ENCODE peak calls at places on chromosome 6, in seven cellular contexts. One of them, this sample, is unnamed.

GRCh38 chr6:139881728-139882211 is 507.3 kb upstream of the CITED2 start:
- DNase-seq in AG09319: no peak
- DNase-seq in IMR-90: peak; percentile 53
- DNase-seq in progenitor cell of endocrine pancreas: no peak
- DNase-seq in nephron progenitor cell: peak; percentile 18
- DNase-seq in mucosa of descending colon: peak; percentile 81
- DNase-seq in A549: peak; percentile 36
- DNase-seq in this sample: no peak

GRCh38 chr6:147048930-147049329 is 155.3 kb upstream of the STXBP5 start:
- DNase-seq in progenitor cell of endocrine pancreas: no peak
- DNase-seq in A549: no peak
- DNase-seq in mucosa of descending colon: no peak
- DNase-seq in nephron progenitor cell: no peak
- DNase-seq in AG09319: no peak
- DNase-seq in IMR-90: peak; percentile 15
- DNase-seq in this sample: no peak

GRCh38 chr6:35082733-35083403 is 58.3 kb downstream of the TCP11 start:
- DNase-seq in IMR-90: no peak
- DNase-seq in mucosa of descending colon: no peak
- DNase-seq in A549: no peak
- DNase-seq in nephron progenitor cell: no peak
- DNase-seq in progenitor cell of endocrine pancreas: no peak
- DNase-seq in AG09319: no peak
- DNase-seq in this sample: no peak

GRCh38 chr6:11233936-11234573 is 1.6 kb upstream of the NEDD9 start:
- DNase-seq in progenitor cell of endocrine pancreas: no peak
- DNase-seq in IMR-90: no peak
- DNase-seq in A549: no peak
- DNase-seq in nephron progenitor cell: no peak
- DNase-seq in AG09319: no peak
- DNase-seq in mucosa of descending colon: no peak
- DNase-seq in this sample: no peak

GRCh38 chr6:17470209-17470952 is 77.0 kb downstream of the CAP2 start:
- DNase-seq in AG09319: no peak
- DNase-seq in mucosa of descending colon: no peak
- DNase-seq in progenitor cell of endocrine pancreas: no peak
- DNase-seq in A549: no peak
- DNase-seq in IMR-90: peak; percentile 47
- DNase-seq in nephron progenitor cell: no peak
- DNase-seq in this sample: no peak

GRCh38 chr6:32152414-32153251 is 894 bp upstream of the PRRT1 start:
- DNase-seq in A549: no peak
- DNase-seq in mucosa of descending colon: no peak
- DNase-seq in AG09319: no peak
- DNase-seq in progenitor cell of endocrine pancreas: no peak
- DNase-seq in IMR-90: peak; percentile 41
- DNase-seq in nephron progenitor cell: no peak
- DNase-seq in this sample: no peak

GRCh38 chr6:10655508-10656055 is 38.8 kb downstream of the C6orf52 start:
- DNase-seq in progenitor cell of endocrine pancreas: no peak
- DNase-seq in nephron progenitor cell: no peak
- DNase-seq in IMR-90: no peak
- DNase-seq in mucosa of descending colon: no peak
- DNase-seq in A549: no peak
- DNase-seq in AG09319: no peak
- DNase-seq in this sample: no peak

GRCh38 chr6:11538049-11538798 is 675 bp downstream of the TMEM170B start:
- DNase-seq in progenitor cell of endocrine pancreas: peak; percentile 25
- DNase-seq in mucosa of descending colon: peak; percentile 27
- DNase-seq in nephron progenitor cell: peak; percentile 62
- DNase-seq in AG09319: no peak
- DNase-seq in IMR-90: no peak
- DNase-seq in A549: no peak
- DNase-seq in this sample: peak; percentile 42

GRCh38 chr6:155088856-155089255 is 93.7 kb downstream of the TIAM2 start:
- DNase-seq in A549: no peak
- DNase-seq in IMR-90: no peak
- DNase-seq in nephron progenitor cell: no peak
- DNase-seq in progenitor cell of endocrine pancreas: no peak
- DNase-seq in mucosa of descending colon: no peak
- DNase-seq in AG09319: no peak
- DNase-seq in this sample: no peak

GRCh38 chr6:137843206-137843605 is 23.9 kb upstream of the TNFAIP3 start:
- DNase-seq in nephron progenitor cell: no peak
- DNase-seq in progenitor cell of endocrine pancreas: no peak
- DNase-seq in mucosa of descending colon: no peak
- DNase-seq in A549: no peak
- DNase-seq in AG09319: no peak
- DNase-seq in IMR-90: no peak
- DNase-seq in this sample: no peak

GRCh38 chr6:137847748-137848147 is 19.3 kb upstream of the TNFAIP3 start:
- DNase-seq in mucosa of descending colon: no peak
- DNase-seq in progenitor cell of endocrine pancreas: no peak
- DNase-seq in nephron progenitor cell: no peak
- DNase-seq in IMR-90: no peak
- DNase-seq in A549: no peak
- DNase-seq in AG09319: no peak
- DNase-seq in this sample: no peak

GRCh38 chr6:137846274-137846673 is 20.8 kb upstream of the TNFAIP3 start:
- DNase-seq in A549: no peak
- DNase-seq in mucosa of descending colon: no peak
- DNase-seq in IMR-90: no peak
- DNase-seq in AG09319: no peak
- DNase-seq in progenitor cell of endocrine pancreas: no peak
- DNase-seq in nephron progenitor cell: no peak
- DNase-seq in this sample: no peak

GRCh38 chr6:137846772-137847313 is 20.2 kb upstream of the TNFAIP3 start:
- DNase-seq in progenitor cell of endocrine pancreas: no peak
- DNase-seq in A549: no peak
- DNase-seq in nephron progenitor cell: no peak
- DNase-seq in IMR-90: no peak
- DNase-seq in AG09319: no peak
- DNase-seq in mucosa of descending colon: peak; percentile 22
- DNase-seq in this sample: peak; percentile 27

GRCh38 chr6:137845460-137845859 is 21.6 kb upstream of the TNFAIP3 start:
- DNase-seq in nephron progenitor cell: no peak
- DNase-seq in progenitor cell of endocrine pancreas: no peak
- DNase-seq in AG09319: no peak
- DNase-seq in IMR-90: peak; percentile 45
- DNase-seq in mucosa of descending colon: no peak
- DNase-seq in A549: no peak
- DNase-seq in this sample: no peak
- TF ChIP-seq CTCF in nephron progenitor cell: no peak
- TF ChIP-seq CTCF in progenitor cell of endocrine pancreas: no peak
- TF ChIP-seq CTCF in AG09319: no peak
- TF ChIP-seq CTCF in IMR-90: peak; percentile 37
- TF ChIP-seq CTCF in mucosa of descending colon: no peak
- TF ChIP-seq CTCF in A549: no peak
- TF ChIP-seq CTCF in this sample: no peak

DNA sequence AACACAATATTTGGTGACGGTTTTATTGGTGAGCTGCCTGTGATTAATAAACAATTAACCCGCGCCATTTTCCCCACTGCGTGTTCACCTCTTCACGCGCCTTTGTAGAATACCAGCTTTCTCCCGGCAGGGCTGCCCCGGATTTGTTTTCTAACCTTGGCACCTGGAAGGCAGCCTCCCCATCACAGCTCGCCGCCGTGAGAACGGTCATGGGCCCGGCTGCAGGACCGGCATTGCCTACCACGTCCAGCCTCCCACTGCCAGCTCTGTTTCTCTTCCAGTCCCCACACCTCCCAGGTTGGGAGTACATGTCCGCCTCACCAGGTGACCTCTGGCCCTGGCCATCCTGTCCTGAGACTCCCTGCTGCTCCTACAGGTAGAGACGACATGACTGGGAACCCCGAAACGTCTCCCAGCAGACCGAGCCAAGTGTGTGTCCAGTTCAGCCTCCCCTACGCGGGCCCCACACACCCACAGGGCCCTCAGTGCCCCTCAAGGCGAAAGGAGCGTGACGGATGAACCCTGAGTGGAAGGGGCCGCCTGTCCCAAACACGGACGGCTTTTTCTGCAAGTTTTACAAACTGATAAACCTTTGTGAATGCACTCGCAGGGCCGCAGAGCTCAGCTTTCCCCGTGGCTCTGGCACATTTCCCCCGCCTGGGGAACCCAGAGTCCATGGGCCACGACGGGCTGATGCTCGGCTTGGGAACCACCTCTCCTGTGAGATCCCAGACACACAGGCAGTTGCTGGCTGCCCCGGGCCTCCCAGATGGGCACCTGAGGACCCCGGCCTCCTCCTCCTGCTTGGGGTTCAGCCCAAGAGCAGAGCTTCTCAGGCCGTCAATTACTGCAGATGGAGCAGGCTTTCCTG is 25.7 kb downstream of the FRMD1 start:
- DNase-seq in A549: no peak
- DNase-seq in nephron progenitor cell: no peak
- DNase-seq in IMR-90: no peak
- DNase-seq in progenitor cell of endocrine pancreas: no peak
- DNase-seq in mucosa of descending colon: no peak
- DNase-seq in AG09319: no peak
- DNase-seq in this sample: no peak
- TF ChIP-seq CTCF in A549: no peak
- TF ChIP-seq CTCF in nephron progenitor cell: no peak
- TF ChIP-seq CTCF in IMR-90: no peak
- TF ChIP-seq CTCF in progenitor cell of endocrine pancreas: no peak
- TF ChIP-seq CTCF in mucosa of descending colon: no peak
- TF ChIP-seq CTCF in AG09319: no peak
- TF ChIP-seq CTCF in this sample: no peak

GRCh38 chr6:98469146-98469545 is 365.2 kb upstream of the POU3F2 start:
- DNase-seq in AG09319: no peak
- DNase-seq in mucosa of descending colon: no peak
- DNase-seq in progenitor cell of endocrine pancreas: no peak
- DNase-seq in A549: no peak
- DNase-seq in IMR-90: no peak
- DNase-seq in nephron progenitor cell: no peak
- DNase-seq in this sample: no peak
- TF ChIP-seq CTCF in AG09319: no peak
- TF ChIP-seq CTCF in mucosa of descending colon: no peak
- TF ChIP-seq CTCF in progenitor cell of endocrine pancreas: no peak
- TF ChIP-seq CTCF in A549: no peak
- TF ChIP-seq CTCF in IMR-90: no peak
- TF ChIP-seq CTCF in nephron progenitor cell: no peak
- TF ChIP-seq CTCF in this sample: no peak

GRCh38 chr6:56540950-56541600 is 101.6 kb downstream of the DST start:
- DNase-seq in mucosa of descending colon: peak; percentile 41
- DNase-seq in AG09319: no peak
- DNase-seq in progenitor cell of endocrine pancreas: no peak
- DNase-seq in IMR-90: peak; percentile 58
- DNase-seq in nephron progenitor cell: no peak
- DNase-seq in A549: no peak
- DNase-seq in this sample: no peak

GRCh38 chr6:56541736-56542366 is 100.8 kb downstream of the DST start:
- DNase-seq in IMR-90: no peak
- DNase-seq in AG09319: no peak
- DNase-seq in mucosa of descending colon: no peak
- DNase-seq in A549: no peak
- DNase-seq in progenitor cell of endocrine pancreas: no peak
- DNase-seq in nephron progenitor cell: no peak
- DNase-seq in this sample: no peak

GRCh38 chr6:56540232-56540631 is 102.5 kb downstream of the DST start:
- DNase-seq in IMR-90: no peak
- DNase-seq in mucosa of descending colon: no peak
- DNase-seq in A549: no peak
- DNase-seq in nephron progenitor cell: no peak
- DNase-seq in progenitor cell of endocrine pancreas: no peak
- DNase-seq in AG09319: no peak
- DNase-seq in this sample: no peak

GRCh38 chr6:56539503-56540105 is 103.1 kb downstream of the DST start:
- DNase-seq in AG09319: no peak
- DNase-seq in mucosa of descending colon: no peak
- DNase-seq in IMR-90: no peak
- DNase-seq in progenitor cell of endocrine pancreas: no peak
- DNase-seq in A549: no peak
- DNase-seq in nephron progenitor cell: no peak
- DNase-seq in this sample: no peak

GRCh38 chr6:56542367-56543331 is 100.0 kb downstream of the DST start:
- DNase-seq in IMR-90: peak; percentile 98
- DNase-seq in mucosa of descending colon: peak; percentile 91
- DNase-seq in A549: peak; percentile 93
- DNase-seq in progenitor cell of endocrine pancreas: peak; percentile 75
- DNase-seq in nephron progenitor cell: peak; percentile 86
- DNase-seq in AG09319: peak; percentile 92
- DNase-seq in this sample: peak; percentile 42
- TF ChIP-seq CTCF in IMR-90: peak; percentile 38
- TF ChIP-seq CTCF in mucosa of descending colon: no peak
- TF ChIP-seq CTCF in A549: no peak
- TF ChIP-seq CTCF in progenitor cell of endocrine pancreas: peak; percentile 18
- TF ChIP-seq CTCF in nephron progenitor cell: no peak
- TF ChIP-seq CTCF in AG09319: peak; percentile 44
- TF ChIP-seq CTCF in this sample: no peak

GRCh38 chr6:74091133-74091793 is 395.3 kb downstream of the CD109 start:
- DNase-seq in mucosa of descending colon: no peak
- DNase-seq in A549: peak; percentile 32
- DNase-seq in nephron progenitor cell: peak; percentile 15
- DNase-seq in IMR-90: peak; percentile 58
- DNase-seq in progenitor cell of endocrine pancreas: no peak
- DNase-seq in AG09319: no peak
- DNase-seq in this sample: no peak
- TF ChIP-seq CTCF in mucosa of descending colon: peak; percentile 36
- TF ChIP-seq CTCF in A549: peak; percentile 61
- TF ChIP-seq CTCF in nephron progenitor cell: peak; percentile 76
- TF ChIP-seq CTCF in IMR-90: peak; percentile 62
- TF ChIP-seq CTCF in progenitor cell of endocrine pancreas: peak; percentile 77
- TF ChIP-seq CTCF in AG09319: peak; percentile 57
- TF ChIP-seq CTCF in this sample: no peak

GRCh38 chr6:12649325-12649724 is 67.2 kb upstream of the PHACTR1 start:
- DNase-seq in progenitor cell of endocrine pancreas: no peak
- DNase-seq in nephron progenitor cell: no peak
- DNase-seq in IMR-90: no peak
- DNase-seq in mucosa of descending colon: no peak
- DNase-seq in A549: no peak
- DNase-seq in AG09319: no peak
- DNase-seq in this sample: no peak

GRCh38 chr6:12648171-12648570 is 68.4 kb upstream of the PHACTR1 start:
- DNase-seq in progenitor cell of endocrine pancreas: no peak
- DNase-seq in mucosa of descending colon: no peak
- DNase-seq in nephron progenitor cell: no peak
- DNase-seq in A549: no peak
- DNase-seq in AG09319: no peak
- DNase-seq in IMR-90: no peak
- DNase-seq in this sample: no peak

GRCh38 chr6:12640438-12640837 is 76.1 kb upstream of the PHACTR1 start:
- DNase-seq in nephron progenitor cell: no peak
- DNase-seq in mucosa of descending colon: no peak
- DNase-seq in A549: no peak
- DNase-seq in IMR-90: no peak
- DNase-seq in AG09319: no peak
- DNase-seq in progenitor cell of endocrine pancreas: no peak
- DNase-seq in this sample: no peak

GRCh38 chr6:12645941-12646340 is 70.6 kb upstream of the PHACTR1 start:
- DNase-seq in mucosa of descending colon: no peak
- DNase-seq in IMR-90: peak; percentile 1
- DNase-seq in A549: peak; percentile 16
- DNase-seq in AG09319: no peak
- DNase-seq in progenitor cell of endocrine pancreas: no peak
- DNase-seq in nephron progenitor cell: no peak
- DNase-seq in this sample: no peak
- TF ChIP-seq CTCF in mucosa of descending colon: no peak
- TF ChIP-seq CTCF in IMR-90: no peak
- TF ChIP-seq CTCF in A549: no peak
- TF ChIP-seq CTCF in AG09319: no peak
- TF ChIP-seq CTCF in progenitor cell of endocrine pancreas: no peak
- TF ChIP-seq CTCF in nephron progenitor cell: no peak
- TF ChIP-seq CTCF in this sample: no peak

This sample was measured in activated B cell treated with CpG ODN at 0.5 μM for 24 hours.